ENCODE peak calls at places on chromosome 16, in ten cellular contexts. P is hippocampal formation; Q is HTR-8/SVneo; E is CD4-positive, alpha-beta memory T cell; Z is stimulated activated CD8-positive, alpha-beta memory T cell treated with anti-CD3 and anti-CD28 coated beads, Interleukin-4, amount 100 ng/mL, for 1 hour; D is AG04450; V is prostate gland; R is fibroblast of the aortic adventitia; O is activated naive CD8-positive, alpha-beta T cell treated with anti-CD3 and anti-CD28 coated beads for 36 hours; S is endothelial cell. A is an unnamed sample.

GRCh38 chr16:67187175-67187900 is 2.6 kb downstream of the EXOC3L1 start:
- DNase-seq in P (no peak), Q (no peak), E (no peak), Z (no peak), D (no peak), V (no peak), R (no peak), O (no peak), S (no peak), A (no peak)

GRCh38 chr16:49560018-49560830 is 186.6 kb downstream of the C16orf78 start:
- DNase-seq in P (no peak), Q (no peak), E (no peak), Z (no peak), D (no peak), V (no peak), R (peak; percentile 89), O (no peak), S (no peak), A (peak; percentile 25)

GRCh38 chr16:74942977-74943918 is 41.7 kb downstream of the WDR59 start:
- DNase-seq in P (no peak), Q (no peak), E (no peak), Z (no peak), D (no peak), V (no peak), R (no peak), O (no peak), S (no peak), A (peak; percentile 15)

GRCh38 chr16:27756206-27756970 is 206.4 kb downstream of the KATNIP start:
- DNase-seq in P (no peak), Q (no peak), E (no peak), Z (no peak), D (no peak), V (no peak), R (no peak), O (no peak), S (no peak), A (no peak)

GRCh38 chr16:615122-615521 is 15.7 kb upstream of the WFIKKN1 start:
- DNase-seq in P (no peak), Q (no peak), E (no peak), Z (no peak), D (no peak), V (no peak), R (no peak), O (no peak), S (no peak), A (no peak)

GRCh38 chr16:1961651-1962067 is 2.3 kb downstream of the NDUFB10 start:
- DNase-seq in P (no peak), Q (no peak), E (no peak), Z (no peak), D (no peak), V (no peak), R (no peak), O (no peak), S (no peak), A (no peak)

GRCh38 chr16:12531937-12532336 is 271.8 kb downstream of the CPPED1 start:
- DNase-seq in P (no peak), Q (no peak), E (no peak), Z (no peak), D (no peak), V (no peak), R (no peak), O (no peak), S (no peak), A (no peak)

GRCh38 chr16:29962344-29962994 is 590 bp downstream of the TMEM219 start:
- DNase-seq in P (no peak), Q (no peak), E (no peak), Z (no peak), D (peak; percentile 4), V (peak; percentile 24), R (peak; percentile 59), O (no peak), S (peak; percentile 23), A (peak; percentile 41)

GRCh38 chr16:81575307-81575706 is 130.7 kb downstream of the CMIP start:
- DNase-seq in P (no peak), Q (no peak), E (no peak), Z (no peak), D (no peak), V (no peak), R (no peak), O (no peak), S (no peak), A (no peak)

GRCh38 chr16:11612110-11612981 is 25.6 kb upstream of the LITAF start:
- DNase-seq in P (no peak), Q (no peak), E (no peak), Z (no peak), D (no peak), V (no peak), R (no peak), O (no peak), S (no peak), A (no peak)

GRCh38 chr16:57592591-57593003 is 35.8 kb upstream of the ADGRG1 start:
- DNase-seq in P (no peak), Q (no peak), E (peak; percentile 76), Z (peak; percentile 55), D (no peak), V (no peak), R (no peak), O (peak; percentile 81), S (no peak), A (no peak)

GRCh38 chr16:50841081-50841886 is 99.4 kb downstream of the CYLD start:
- DNase-seq in P (no peak), Q (no peak), E (peak; percentile 22), Z (no peak), D (no peak), V (no peak), R (peak; percentile 16), O (peak; percentile 32), S (no peak), A (no peak)

GRCh38 chr16:57609541-57610401 is 18.7 kb upstream of the ADGRG1 start:
- DNase-seq in P (peak; percentile 46), Q (no peak), E (peak; percentile 61), Z (no peak), D (no peak), V (no peak), R (peak; percentile 65), O (peak; percentile 90), S (no peak), A (peak; percentile 48)

GRCh38 chr16:58062821-58063220 is 37.3 kb downstream of the MMP15 start:
- DNase-seq in P (no peak), Q (no peak), E (no peak), Z (no peak), D (no peak), V (no peak), R (no peak), O (no peak), S (no peak), A (no peak)

GRCh38 chr16:52191533-52192134 is 355.3 kb downstream of the TOX3 start:
- DNase-seq in P (peak; percentile 70), Q (peak; percentile 31), E (peak; percentile 22), Z (peak; percentile 29), D (peak; percentile 36), V (peak; percentile 50), R (peak; percentile 73), O (peak; percentile 22), S (peak; percentile 74), A (peak; percentile 51)

GRCh38 chr16:65876624-65877023 is 489.9 kb upstream of the CDH5 start:
- DNase-seq in P (no peak), Q (no peak), E (no peak), Z (no peak), D (no peak), V (no peak), R (peak; percentile 6), O (no peak), S (no peak), A (no peak)

GRCh38 chr16:68324780-68325357 is 14.1 kb downstream of the PRMT7 start:
- DNase-seq in P (no peak), Q (no peak), E (no peak), Z (no peak), D (no peak), V (no peak), R (no peak), O (no peak), S (no peak), A (no peak)

GRCh38 chr16:72560617-72561016 is 388.7 kb upstream of the PMFBP1 start:
- DNase-seq in P (no peak), Q (no peak), E (no peak), Z (no peak), D (no peak), V (peak; percentile 19), R (peak; percentile 56), O (no peak), S (no peak), A (no peak)

GRCh38 chr16:11208916-11209665 is 46.9 kb downstream of the SOCS1 start:
- DNase-seq in P (no peak), Q (no peak), E (no peak), Z (no peak), D (no peak), V (no peak), R (no peak), O (no peak), S (no peak), A (no peak)

GRCh38 chr16:27244363-27244755 is 24.2 kb downstream of the NSMCE1 start:
- DNase-seq in P (no peak), Q (no peak), E (no peak), Z (no peak), D (no peak), V (no peak), R (no peak), O (no peak), S (no peak), A (no peak)

GRCh38 chr16:87076950-87077749 is 240.0 kb downstream of the C16orf95 start:
- DNase-seq in P (no peak), Q (peak; percentile 80), E (no peak), Z (no peak), D (peak; percentile 18), V (no peak), R (peak; percentile 28), O (peak; percentile 40), S (peak; percentile 79), A (peak; percentile 29)

GRCh38 chr16:89700649-89701424 is 668 bp downstream of the SPATA2L start:
- DNase-seq in P (no peak), Q (no peak), E (peak; percentile 62), Z (no peak), D (no peak), V (peak; percentile 51), R (no peak), O (peak; percentile 74), S (peak; percentile 60), A (no peak)

GRCh38 chr16:23519282-23519681 is 9.0 kb upstream of the GGA2 start:
- DNase-seq in P (no peak), Q (no peak), E (no peak), Z (no peak), D (no peak), V (no peak), R (no peak), O (no peak), S (no peak), A (no peak)

GRCh38 chr16:49951568-49952195 is 73.3 kb upstream of the CNEP1R1 start:
- DNase-seq in P (no peak), Q (no peak), E (no peak), Z (no peak), D (no peak), V (no peak), R (no peak), O (no peak), S (no peak), A (no peak)

GRCh38 chr16:82630688-82631087 is 3.9 kb downstream of the CDH13 start:
- DNase-seq in P (peak; percentile 33), Q (no peak), E (no peak), Z (no peak), D (no peak), V (no peak), R (peak; percentile 54), O (no peak), S (no peak), A (no peak)

GRCh38 chr16:8996891-8997290 is 33.2 kb upstream of the USP7 start:
- DNase-seq in P (no peak), Q (no peak), E (no peak), Z (no peak), D (no peak), V (no peak), R (no peak), O (no peak), S (no peak), A (no peak)

GRCh38 chr16:21524068-21524751 is 75.2 kb upstream of the METTL9 start:
- DNase-seq in P (no peak), Q (no peak), E (no peak), Z (no peak), D (no peak), V (no peak), R (no peak), O (no peak), S (no peak), A (no peak)

GRCh38 chr16:914453-914852 is 56.3 kb downstream of the LMF1 start:
- DNase-seq in P (no peak), Q (peak; percentile 39), E (no peak), Z (no peak), D (no peak), V (no peak), R (peak; percentile 4), O (no peak), S (no peak), A (no peak)

A was measured in heart right ventricle.